ENCODE peak calls at places on chromosomes 12 and 14, in ten cellular contexts. Z, H, B, F, T, N, U, X, O and G are unnamed samples.

GRCh38 chr12:94812345-94812744 is 162.0 kb upstream of the TMCC3 start:
- DNase-seq in N (no peak), O (no peak), T (no peak), H (no peak), B (no peak), F (no peak), Z (no peak), U (no peak), X (no peak), G (no peak)

GRCh38 chr12:97701901-97702300 is 239.3 kb downstream of the RMST start:
- DNase-seq in Z (no peak), H (no peak), B (no peak), F (no peak), O (no peak), X (no peak), U (no peak), N (no peak), T (no peak), G (no peak)

GRCh38 chr12:56935752-56936151 is 1.5 kb upstream of the SDR9C7 start:
- DNase-seq in U (no peak), B (no peak), F (no peak), T (no peak), O (no peak), X (no peak), Z (no peak), H (no peak), N (no peak), G (no peak)

GRCh38 chr14:45249847-45250575 is 3.0 kb downstream of the MIS18BP1 start:
- DNase-seq in Z (peak), N (no peak), B (no peak), O (no peak), X (no peak), H (no peak), U (peak), T (no peak), F (peak), G (no peak)

GRCh38 chr12:128557231-128557630 is 266.5 kb downstream of the SLC15A4 start:
- DNase-seq in H (no peak), N (no peak), B (no peak), F (no peak), Z (no peak), U (no peak), T (no peak), X (no peak), O (no peak), G (no peak)

GRCh38 chr12:55839345-55840140 is 3.2 kb downstream of the MMP19 start:
- DNase-seq in F (no peak), N (no peak), O (no peak), X (no peak), B (no peak), U (no peak), Z (no peak), H (no peak), T (no peak), G (no peak)

GRCh38 chr12:14937689-14938088 is 648 bp downstream of the ERP27 start:
- DNase-seq in H (no peak), T (no peak), X (no peak), Z (no peak), B (no peak), U (no peak), N (no peak), O (no peak), F (no peak), G (no peak)

GRCh38 chr14:68627868-68628604 is 164.8 kb downstream of the ZFP36L1 start:
- DNase-seq in O (peak), X (no peak), H (peak), Z (no peak), U (no peak), F (no peak), T (no peak), B (peak), N (peak), G (no peak)

GRCh38 chr14:20247651-20248246 is 8.7 kb downstream of the OR11H4 start:
- DNase-seq in O (no peak), T (no peak), N (no peak), B (no peak), U (no peak), H (no peak), X (no peak), Z (no peak), F (no peak), G (no peak)

GRCh38 chr14:41609704-41610183 is 3.1 kb downstream of the LRFN5 start:
- DNase-seq in N (no peak), B (no peak), U (peak), T (no peak), F (no peak), Z (peak), X (no peak), O (peak), H (peak), G (no peak)

GRCh38 chr12:129727100-129727499 is 176.7 kb downstream of the TMEM132D start:
- DNase-seq in F (no peak), T (no peak), Z (no peak), H (no peak), O (no peak), X (no peak), N (no peak), B (no peak), U (no peak), G (no peak)

GRCh38 chr12:130522244-130522834 is 184.7 kb downstream of the PIWIL1 start:
- DNase-seq in Z (no peak), U (no peak), N (no peak), F (no peak), B (no peak), T (no peak), O (no peak), X (no peak), H (no peak), G (no peak)

GRCh38 chr12:119181202-119181601 is 2.5 kb downstream of the HSPB8 start:
- DNase-seq in H (no peak), F (no peak), N (no peak), T (no peak), U (no peak), O (no peak), X (no peak), B (no peak), Z (no peak), G (no peak)

GRCh38 chr12:127115468-127116035 is 1151.4 kb upstream of the TMEM132C start:
- DNase-seq in Z (no peak), N (no peak), X (no peak), O (no peak), B (no peak), H (no peak), F (no peak), U (no peak), T (no peak), G (no peak)

GRCh38 chr12:1093166-1093751 is 102.2 kb downstream of the ERC1 start:
- DNase-seq in F (peak), X (no peak), Z (no peak), H (no peak), O (no peak), N (peak), U (no peak), T (no peak), B (no peak), G (no peak)

GRCh38 chr14:75084513-75084912 is 15.1 kb downstream of the ZC2HC1C start:
- DNase-seq in H (no peak), F (peak), N (no peak), B (no peak), O (no peak), T (no peak), X (no peak), U (no peak), Z (no peak), G (no peak)

GRCh38 chr14:99215277-99215676 is 56.7 kb downstream of the BCL11B start:
- DNase-seq in B (no peak), U (no peak), H (no peak), T (no peak), X (no peak), Z (no peak), N (no peak), O (no peak), F (no peak), G (no peak)

GRCh38 chr12:92784795-92785562 is 82.2 kb downstream of the PLEKHG7 start:
- DNase-seq in X (no peak), O (no peak), F (peak), N (peak), U (no peak), H (no peak), B (no peak), Z (no peak), T (peak), G (no peak)

GRCh38 chr12:25723921-25724491 is 170.9 kb upstream of the LMNTD1 start:
- DNase-seq in T (no peak), N (no peak), U (peak), F (no peak), H (no peak), O (no peak), Z (no peak), X (no peak), B (no peak), G (no peak)

GRCh38 chr14:59182641-59183040 is 5.8 kb upstream of the DAAM1 start:
- DNase-seq in X (no peak), H (no peak), F (no peak), O (no peak), U (no peak), B (no peak), T (no peak), Z (no peak), N (no peak), G (no peak)

GRCh38 chr12:107241421-107241820 is 148.1 kb upstream of the CRY1 start:
- DNase-seq in X (no peak), Z (no peak), B (no peak), T (no peak), U (no peak), O (no peak), H (no peak), F (no peak), N (no peak), G (no peak)

GRCh38 chr12:4909397-4909733 is 340 bp upstream of the KCNA1 start:
- DNase-seq in N (peak), F (no peak), B (no peak), O (no peak), Z (no peak), X (no peak), T (no peak), U (no peak), H (peak), G (no peak)

GRCh38 chr14:89543420-89543790 is 126.4 kb upstream of the FOXN3 start:
- DNase-seq in X (no peak), N (no peak), Z (peak), O (no peak), B (peak), F (no peak), U (no peak), H (no peak), T (no peak), G (no peak)

GRCh38 chr14:65302571-65303184 is 109.9 kb upstream of the FUT8 start:
- DNase-seq in H (no peak), Z (no peak), F (no peak), X (no peak), B (peak), T (no peak), N (no peak), U (no peak), O (no peak), G (no peak)

GRCh38 chr14:90060965-90061848 is 587 bp upstream of the KCNK13 start:
- DNase-seq in B (no peak), U (no peak), N (no peak), T (no peak), X (no peak), O (peak), F (no peak), Z (no peak), H (peak), G (no peak)

GRCh38 chr14:35361141-35361480 is 43.4 kb downstream of the NFKBIA start:
- DNase-seq in T (no peak), X (no peak), U (no peak), N (no peak), Z (no peak), H (no peak), F (no peak), B (no peak), O (no peak), G (no peak)

GRCh38 chr12:118032188-118032587 is 15.7 kb downstream of the RFC5 start:
- DNase-seq in X (no peak), F (no peak), U (no peak), B (no peak), Z (no peak), H (no peak), T (no peak), N (no peak), O (no peak), G (no peak)

GRCh38 chr12:30827406-30828055 is 72.8 kb upstream of the CAPRIN2 start:
- DNase-seq in X (no peak), T (no peak), Z (no peak), B (no peak), H (no peak), F (no peak), N (no peak), O (no peak), U (no peak), G (no peak)

DNA sequence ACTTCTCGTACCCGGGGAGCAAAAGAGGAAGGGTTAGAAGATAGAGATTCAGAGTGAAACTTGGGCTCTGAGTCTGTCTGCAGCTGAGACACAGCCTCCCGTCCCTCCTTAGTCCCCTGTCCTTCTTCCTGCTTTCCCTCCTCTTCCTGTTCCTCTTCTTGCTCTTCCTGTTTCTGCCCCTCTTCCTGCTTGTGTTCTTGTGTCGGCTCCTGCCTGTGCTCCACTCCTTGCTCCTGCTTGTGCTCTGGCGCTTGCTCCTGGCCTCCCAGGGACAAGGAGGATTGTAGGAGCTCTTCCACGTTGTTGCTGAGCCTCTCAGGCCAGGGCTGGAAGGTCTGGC is 3.0 kb downstream of the ACRBP start:
- DNase-seq in Z (no peak), X (no peak), H (no peak), N (no peak), B (no peak), O (no peak), F (no peak), T (no peak), U (no peak), G (no peak)
- TF ChIP-seq POLR2A in Z (no peak), X (no peak), H (peak), N (no peak), B (no peak), O (no peak), F (no peak), T (no peak), U (no peak), G (no peak)

DNA sequence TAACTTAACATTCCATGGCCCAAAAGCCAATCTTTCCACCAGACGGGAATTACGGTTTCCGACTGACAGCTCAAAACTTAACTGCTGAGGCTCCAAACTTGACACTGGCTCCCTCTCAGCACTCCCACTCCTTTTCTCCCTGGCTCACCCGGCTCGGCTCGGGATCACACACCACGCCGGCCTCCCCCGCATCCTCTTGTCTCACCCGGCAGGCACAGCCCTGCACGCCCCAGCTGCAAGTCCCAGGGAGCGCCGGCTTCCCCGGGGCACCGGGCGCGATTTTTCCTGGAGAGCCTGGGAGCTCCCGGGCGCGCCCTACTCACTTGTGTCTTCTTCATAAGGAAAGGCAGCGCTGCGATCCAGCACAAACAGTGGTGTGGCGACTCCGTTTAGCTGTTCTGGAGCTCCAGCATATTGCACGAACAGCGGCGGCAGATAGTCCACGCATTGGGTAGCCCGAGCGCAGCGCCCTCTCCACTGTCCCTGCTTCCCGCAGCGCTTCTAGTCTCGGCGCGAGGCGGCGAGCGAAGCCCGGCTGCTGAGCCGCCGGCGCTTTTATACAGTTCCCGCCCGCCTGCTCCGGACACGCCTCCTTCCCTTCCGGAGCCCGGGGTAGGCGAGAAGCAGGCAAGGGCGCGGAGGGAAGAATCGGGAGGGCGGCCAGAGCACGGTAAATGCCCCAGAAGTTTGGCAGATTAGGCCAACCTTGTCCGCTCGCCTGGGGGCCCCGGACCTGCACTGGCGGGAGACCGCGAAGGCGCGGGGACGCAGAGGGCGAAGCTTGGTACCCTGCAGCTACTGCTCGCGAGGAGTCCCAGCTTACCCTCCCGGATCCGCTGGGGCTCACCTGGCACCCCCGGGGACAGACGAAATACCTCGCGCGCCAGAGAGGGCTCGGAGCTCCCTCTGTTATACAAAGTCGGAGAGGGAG is at the start of gene KITLG:
- DNase-seq in H (peak), Z (peak), F (peak), U (peak), T (peak), O (peak), B (peak), N (peak), X (peak), G (no peak)
- TF ChIP-seq POLR2A in H (peak), Z (peak), F (peak), U (peak), T (peak), O (peak), B (no peak), N (no peak), X (peak), G (no peak)

DNA sequence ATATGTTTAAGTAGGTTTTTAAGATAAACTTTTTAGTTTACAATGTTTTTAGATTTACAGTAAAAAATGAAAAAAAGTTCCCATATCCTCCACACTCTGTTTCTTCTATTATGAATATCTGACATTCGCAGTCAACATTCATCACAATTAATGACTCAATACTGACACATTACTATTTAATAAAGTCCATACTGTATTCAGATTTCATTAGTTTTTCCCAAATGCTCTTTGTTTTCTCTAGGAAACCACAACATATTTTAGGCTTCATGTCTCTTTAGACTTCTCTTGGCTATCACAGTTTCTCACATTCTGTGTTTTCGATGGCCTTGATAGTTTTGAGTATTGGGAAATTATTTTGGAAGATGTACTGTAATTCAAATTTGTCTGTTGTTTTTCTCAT is 399.8 kb downstream of the SLC6A15 start:
- DNase-seq in N (no peak), X (no peak), B (no peak), F (no peak), Z (no peak), H (no peak), O (no peak), U (no peak), T (no peak), G (no peak)
- TF ChIP-seq POLR2A in N (no peak), X (no peak), B (no peak), F (no peak), Z (no peak), H (no peak), O (no peak), U (no peak), T (no peak), G (no peak)

DNA sequence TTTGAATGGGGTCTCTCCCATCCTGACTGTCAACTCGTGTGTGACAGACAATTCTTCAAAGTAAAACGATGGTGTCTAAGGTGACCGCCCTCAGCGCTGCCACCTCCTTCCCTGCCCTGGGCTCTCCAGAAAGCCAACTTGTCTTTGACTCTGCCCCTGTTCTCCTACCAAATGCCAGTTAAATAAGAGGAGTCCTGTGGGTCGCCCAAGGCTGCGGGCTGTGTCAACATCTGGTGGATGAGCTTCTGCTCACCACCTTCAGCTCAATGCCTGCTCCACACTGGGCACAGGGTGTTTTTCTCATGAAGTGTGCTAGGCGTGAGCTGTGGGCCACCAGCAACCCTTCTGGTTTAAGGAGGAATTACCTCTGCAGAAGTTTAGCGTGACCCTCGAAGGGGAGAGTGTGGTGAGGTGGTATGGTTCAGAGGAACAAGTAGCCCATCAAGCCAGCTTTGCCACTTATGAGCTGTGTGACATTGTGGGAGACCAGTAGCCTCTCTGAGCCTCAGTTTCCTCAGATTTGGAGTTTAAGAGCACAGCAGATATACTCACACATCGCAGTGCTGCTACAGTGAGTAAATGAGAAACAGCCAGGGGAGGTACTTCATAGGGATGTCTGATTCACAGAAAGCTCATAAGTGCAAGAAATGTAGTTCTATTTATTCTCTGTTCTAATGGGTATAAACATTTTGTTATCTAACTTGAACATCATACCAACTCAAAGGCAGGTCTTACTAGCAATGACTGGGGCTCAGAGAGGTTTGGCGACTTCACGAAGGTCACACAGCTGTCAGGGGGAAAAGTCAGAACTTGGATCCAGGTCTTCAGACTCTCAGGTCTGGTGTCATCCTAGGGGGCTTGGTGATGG is 12.1 kb downstream of the SERPINA1 start:
- DNase-seq in B (no peak), H (no peak), X (no peak), Z (no peak), T (no peak), F (no peak), N (no peak), U (no peak), O (no peak), G (no peak)
- TF ChIP-seq POLR2A in B (no peak), H (no peak), X (no peak), Z (no peak), T (no peak), F (no peak), N (no peak), U (no peak), O (no peak), G (no peak)